ENCODE peak calls at places on chromosomes 16 and 17, in ten cellular contexts. N, T, X, L, G, S, U, Q, J and I are unnamed samples.

GRCh38 chr16:16099320-16099719 is 124.0 kb downstream of the ABCC6 start:
- DNase-seq in N (no peak), T (no peak), X (no peak), L (no peak), G (no peak), S (no peak), U (no peak), Q (no peak), J (no peak), I (no peak)

GRCh38 chr17:60142872-60143499 is 6.8 kb upstream of the CA4 start:
- DNase-seq in N (peak; percentile 87), T (peak; percentile 95), X (peak; percentile 83), L (peak; percentile 75), G (peak; percentile 89), S (peak; percentile 87), U (peak; percentile 76), Q (peak; percentile 88), J (peak; percentile 86), I (peak; percentile 90)

GRCh38 chr16:4610011-4611005 is 4.4 kb downstream of the UBALD1 start:
- DNase-seq in N (no peak), T (no peak), X (no peak), L (no peak), G (no peak), S (no peak), U (no peak), Q (no peak), J (no peak), I (no peak)

GRCh38 chr16:3590736-3591435 is 13.7 kb upstream of the NLRC3 start:
- DNase-seq in N (no peak), T (no peak), X (no peak), L (no peak), G (no peak), S (no peak), U (no peak), Q (no peak), J (peak; percentile 64), I (no peak)

GRCh38 chr17:51097708-51098446 is 22.8 kb downstream of the SPAG9 start:
- DNase-seq in N (no peak), T (no peak), X (no peak), L (no peak), G (no peak), S (no peak), U (peak; percentile 62), Q (no peak), J (no peak), I (no peak)

GRCh38 chr16:22098538-22099255 is 6.4 kb downstream of the VWA3A start:
- DNase-seq in N (peak; percentile 73), T (peak; percentile 72), X (peak; percentile 11), L (peak; percentile 10), G (peak; percentile 81), S (no peak), U (peak; percentile 73), Q (peak; percentile 49), J (peak; percentile 55), I (peak; percentile 61)

GRCh38 chr17:2222901-2223616 is 80.5 kb downstream of the SMG6 start:
- DNase-seq in N (peak; percentile 56), T (peak; percentile 78), X (peak; percentile 61), L (peak; percentile 66), G (peak; percentile 60), S (peak; percentile 81), U (peak; percentile 56), Q (peak; percentile 44), J (peak; percentile 72), I (no peak)

GRCh38 chr16:53090591-53091507 is 36.1 kb downstream of the CHD9 start:
- DNase-seq in N (peak; percentile 74), T (peak; percentile 99), X (peak; percentile 16), L (no peak), G (peak; percentile 99), S (peak; percentile 16), U (peak; percentile 68), Q (no peak), J (peak; percentile 43), I (peak; percentile 92)

GRCh38 chr16:22007509-22008214 is at the start of gene MOSMO:
- DNase-seq in N (peak; percentile 68), T (peak; percentile 87), X (peak; percentile 82), L (peak; percentile 77), G (peak; percentile 56), S (peak; percentile 74), U (peak; percentile 73), Q (peak; percentile 90), J (peak; percentile 76), I (no peak)

GRCh38 chr17:77374170-77374936 is 233.6 kb downstream of the SEC14L1 start:
- DNase-seq in N (peak; percentile 97), T (peak; percentile 95), X (peak; percentile 82), L (peak; percentile 83), G (peak; percentile 77), S (peak; percentile 86), U (peak; percentile 92), Q (peak; percentile 95), J (no peak), I (peak; percentile 88)

GRCh38 chr17:11334493-11334892 is 93.5 kb downstream of the SHISA6 start:
- DNase-seq in N (no peak), T (no peak), X (no peak), L (no peak), G (no peak), S (no peak), U (no peak), Q (no peak), J (no peak), I (no peak)

GRCh38 chr16:2769675-2770056 is 7.4 kb downstream of the ELOB start:
- DNase-seq in N (no peak), T (peak; percentile 74), X (no peak), L (no peak), G (no peak), S (no peak), U (no peak), Q (no peak), J (peak; percentile 82), I (no peak)